ENCODE peak calls at places on chromosomes 16 and 17, in four cellular contexts. R, H, P and N are unnamed samples.

GRCh38 chr17:16974569-16975265 is 2.8 kb upstream of the TNFRSF13B start:
- DNase-seq in R (no peak), H (no peak), P (no peak), N (no peak)

GRCh38 chr16:70746040-70746707 is 54.8 kb downstream of the VAC14 start:
- DNase-seq in H (peak), P (no peak), R (peak), N (no peak)

GRCh38 chr16:4859900-4860255 is 12.6 kb downstream of the UBN1 start:
- DNase-seq in P (no peak), R (no peak), H (no peak), N (no peak)

GRCh38 chr17:17021194-17021863 is 20.9 kb upstream of the MPRIP start:
- DNase-seq in R (no peak), H (no peak), P (no peak), N (no peak)

GRCh38 chr17:31274252-31274651 is 22.8 kb downstream of the OMG start:
- DNase-seq in R (no peak), P (no peak), H (peak), N (no peak)

GRCh38 chr16:50671644-50672260 is 9.4 kb downstream of the SNX20 start:
- DNase-seq in P (no peak), H (no peak), R (no peak), N (no peak)

GRCh38 chr16:18975109-18975508 is 8.6 kb upstream of the TMC7 start:
- DNase-seq in R (no peak), H (no peak), P (no peak), N (no peak)

GRCh38 chr16:30054959-30055553 is 10.5 kb upstream of the ALDOA start:
- DNase-seq in R (no peak), H (no peak), P (no peak), N (no peak)

GRCh38 chr17:81808778-81809555 is 5.0 kb downstream of the GCGR start:
- DNase-seq in P (no peak), R (no peak), H (no peak), N (no peak)

GRCh38 chr16:22705799-22706198 is 108.2 kb upstream of the HS3ST2 start:
- DNase-seq in R (no peak), H (no peak), P (no peak), N (no peak)

GRCh38 chr16:20084624-20085226 is 11.0 kb upstream of the GPR139 start:
- DNase-seq in P (no peak), H (no peak), R (no peak), N (no peak)

GRCh38 chr16:48434653-48435318 is 49.6 kb upstream of the SIAH1 start:
- DNase-seq in R (no peak), P (no peak), H (peak), N (no peak)

GRCh38 chr17:28712037-28712704 is 483 bp upstream of the PROCA1 start:
- DNase-seq in H (no peak), R (peak), P (no peak), N (no peak)

GRCh38 chr17:67032382-67032781 is 12.0 kb upstream of the CACNG1 start:
- DNase-seq in R (no peak), H (no peak), P (no peak), N (no peak)

GRCh38 chr16:1050466-1050865 is 22.1 kb upstream of the SSTR5 start:
- DNase-seq in R (no peak), H (no peak), P (no peak), N (no peak)

GRCh38 chr16:66365588-66365987 is 903 bp upstream of the CDH5 start:
- DNase-seq in R (peak), P (no peak), H (no peak), N (no peak)

GRCh38 chr17:8366231-8366630 is 10.3 kb downstream of the KRABD2 start:
- DNase-seq in R (no peak), P (no peak), H (no peak), N (no peak)

GRCh38 chr17:58960068-58960467 is 146.6 kb downstream of the TRIM37 start:
- DNase-seq in R (no peak), P (no peak), H (peak), N (no peak)

GRCh38 chr17:57407287-57408063 is 151.2 kb downstream of the MSI2 start:
- DNase-seq in R (no peak), P (peak), H (no peak), N (peak)

GRCh38 chr17:75288784-75289121 is 480 bp downstream of the SLC25A19 start:
- DNase-seq in H (no peak), R (no peak), P (peak), N (no peak)

GRCh38 chr17:40696651-40697072 is 6.9 kb downstream of the KRT24 start:
- DNase-seq in R (no peak), H (no peak), P (no peak), N (no peak)

GRCh38 chr16:24253192-24253591 is 2.9 kb upstream of the CACNG3 start:
- DNase-seq in H (no peak), P (peak), R (no peak), N (peak)

GRCh38 chr17:40325156-40326013 is 16.4 kb downstream of the RARA start:
- DNase-seq in P (no peak), R (no peak), H (no peak), N (no peak)

GRCh38 chr17:63436523-63437110 is 9.5 kb downstream of the CYB561 start:
- DNase-seq in R (no peak), H (no peak), P (no peak), N (no peak)

GRCh38 chr17:49360796-49361128 is 1.3 kb downstream of the ZNF652 start:
- DNase-seq in P (no peak), H (no peak), R (no peak), N (no peak)